ENCODE peak calls at places on chromosome 7, in eight cellular contexts. A is endothelial cell, D is HCT116, G is choroid plexus epithelial cell, C is chondrocyte, M is hepatocyte, X is nephron progenitor cell, F is OCI-LY7. Q is an unnamed sample.

GRCh38 chr7:29274156-29275017 is 79.8 kb downstream of the CHN2 start:
- DNase-seq in A (no peak), G (peak), C (no peak), F (no peak), D (no peak), X (no peak), M (no peak), Q (no peak)

GRCh38 chr7:130880668-130881067 is 146.7 kb upstream of the KLF14 start:
- DNase-seq in A (no peak), G (peak), C (no peak), M (no peak), D (no peak), F (no peak), X (no peak), Q (no peak)

GRCh38 chr7:105131033-105131656 is 117.1 kb downstream of the KMT2E start:
- DNase-seq in G (peak), D (no peak), X (peak), A (no peak), F (no peak), C (no peak), M (no peak), Q (peak)

GRCh38 chr7:4745971-4746919 is 29.2 kb upstream of the AP5Z1 start:
- DNase-seq in F (peak), A (no peak), C (no peak), G (peak), D (no peak), X (no peak), M (peak), Q (no peak)

GRCh38 chr7:139094596-139094995 is 14.9 kb downstream of the ZC3HAV1 start:
- DNase-seq in A (no peak), F (no peak), M (no peak), C (no peak), D (no peak), G (peak), X (no peak), Q (no peak)

GRCh38 chr7:15667999-15668398 is 18.5 kb downstream of the MEOX2 start:
- DNase-seq in D (no peak), X (no peak), G (no peak), F (no peak), M (peak), A (no peak), C (no peak), Q (no peak)

GRCh38 chr7:114182837-114183236 is 231.8 kb upstream of the FOXP2 start:
- DNase-seq in A (no peak), X (no peak), D (no peak), C (no peak), G (peak), M (peak), F (no peak), Q (no peak)

GRCh38 chr7:21128418-21128817 is 299.5 kb upstream of the SP4 start:
- DNase-seq in F (no peak), M (peak), A (no peak), D (no peak), C (no peak), X (no peak), G (no peak), Q (no peak)

GRCh38 chr7:139735466-139735865 is 42.3 kb downstream of the HIPK2 start:
- DNase-seq in F (no peak), G (no peak), M (no peak), X (no peak), A (no peak), D (no peak), C (no peak), Q (no peak)

GRCh38 chr7:19079066-19079465 is 38.4 kb downstream of the TWIST1 start:
- DNase-seq in F (no peak), G (peak), X (no peak), D (peak), A (no peak), C (no peak), M (no peak), Q (no peak)

GRCh38 chr7:106858618-106859532 is 6.2 kb upstream of the PIK3CG start:
- DNase-seq in C (no peak), X (no peak), M (peak), F (no peak), D (no peak), A (no peak), G (no peak), Q (no peak)

GRCh38 chr7:117827861-117828260 is 45.4 kb downstream of the CTTNBP2 start:
- DNase-seq in M (no peak), G (peak), X (no peak), F (no peak), C (no peak), D (peak), A (no peak), Q (no peak)

GRCh38 chr7:137390076-137390475 is 46.5 kb upstream of the PTN start:
- DNase-seq in A (no peak), D (no peak), F (no peak), C (no peak), X (no peak), M (peak), G (no peak), Q (no peak)

GRCh38 chr7:30743371-30744074 is 8.4 kb upstream of the INMT start:
- DNase-seq in C (no peak), F (no peak), M (peak), G (peak), D (no peak), A (no peak), X (no peak), Q (no peak)

GRCh38 chr7:57339198-57339944 is 110.6 kb upstream of the ZNF716 start:
- DNase-seq in A (no peak), D (no peak), G (no peak), F (no peak), M (no peak), C (no peak), X (no peak), Q (no peak)

GRCh38 chr7:122901250-122901649 is 15.0 kb upstream of the CADPS2 start:
- DNase-seq in G (no peak), X (no peak), C (no peak), A (no peak), M (no peak), F (no peak), D (no peak), Q (no peak)

GRCh38 chr7:25739096-25739495 is 412.9 kb upstream of the NFE2L3 start:
- DNase-seq in C (no peak), D (no peak), F (no peak), G (no peak), X (no peak), A (no peak), M (no peak), Q (no peak)

GRCh38 chr7:96331233-96331632 is 9.3 kb upstream of the SLC25A13 start:
- DNase-seq in G (no peak), F (no peak), D (no peak), X (no peak), C (no peak), A (no peak), M (peak), Q (no peak)

GRCh38 chr7:116938678-116939077 is 14.6 kb upstream of the ST7 start:
- DNase-seq in G (no peak), X (no peak), M (no peak), D (no peak), C (no peak), A (no peak), F (no peak), Q (no peak)

GRCh38 chr7:152579070-152579469 is 96.9 kb downstream of the XRCC2 start:
- DNase-seq in X (no peak), D (no peak), A (no peak), G (no peak), C (peak), M (no peak), F (no peak), Q (no peak)

GRCh38 chr7:46432666-46433065 is 511.6 kb upstream of the IGFBP3 start:
- DNase-seq in F (no peak), X (no peak), A (no peak), M (peak), G (peak), D (no peak), C (no peak), Q (no peak)

GRCh38 chr7:105336009-105336408 is 52.7 kb downstream of the SRPK2 start:
- DNase-seq in F (peak), A (no peak), X (no peak), G (peak), D (no peak), M (no peak), C (no peak), Q (no peak)

GRCh38 chr7:79923953-79924352 is 210.7 kb upstream of the GNAI1 start:
- DNase-seq in X (no peak), G (peak), C (no peak), M (no peak), F (no peak), D (no peak), A (no peak), Q (no peak)

GRCh38 chr7:130369110-130369711 is 11.1 kb upstream of the CPA1 start:
- DNase-seq in A (no peak), F (no peak), M (peak), G (peak), C (peak), D (no peak), X (no peak), Q (no peak)

GRCh38 chr7:97973206-97973658 is 16.8 kb downstream of the OCM2 start:
- DNase-seq in M (peak), X (peak), F (no peak), A (no peak), C (no peak), D (peak), G (peak), Q (no peak)

GRCh38 chr7:97971120-97971989 is 18.6 kb downstream of the OCM2 start:
- DNase-seq in F (peak), X (no peak), D (no peak), C (no peak), M (peak), A (no peak), G (peak), Q (peak)

GRCh38 chr7:97971990-97972943 is 17.7 kb downstream of the OCM2 start:
- DNase-seq in X (peak), G (peak), C (no peak), D (peak), A (peak), F (peak), M (peak), Q (peak)
- TF ChIP-seq CTCF in X (no peak), G (peak), C (peak), D (no peak), A (no peak), F (peak), M (peak), Q (peak)

GRCh38 chr7:111460695-111461094 is 101.6 kb downstream of the IMMP2L start:
- DNase-seq in F (no peak), X (no peak), M (no peak), C (no peak), A (no peak), G (no peak), D (no peak), Q (no peak)

GRCh38 chr7:111459757-111460280 is 102.5 kb downstream of the IMMP2L start:
- DNase-seq in F (no peak), C (no peak), M (no peak), G (peak), X (no peak), A (no peak), D (no peak), Q (no peak)

GRCh38 chr7:111459065-111459756 is 103.1 kb downstream of the IMMP2L start:
- DNase-seq in X (no peak), F (no peak), C (no peak), A (no peak), D (no peak), G (no peak), M (no peak), Q (no peak)
- TF ChIP-seq CTCF in X (no peak), F (no peak), C (no peak), A (no peak), D (no peak), G (no peak), M (no peak), Q (no peak)

DNA sequence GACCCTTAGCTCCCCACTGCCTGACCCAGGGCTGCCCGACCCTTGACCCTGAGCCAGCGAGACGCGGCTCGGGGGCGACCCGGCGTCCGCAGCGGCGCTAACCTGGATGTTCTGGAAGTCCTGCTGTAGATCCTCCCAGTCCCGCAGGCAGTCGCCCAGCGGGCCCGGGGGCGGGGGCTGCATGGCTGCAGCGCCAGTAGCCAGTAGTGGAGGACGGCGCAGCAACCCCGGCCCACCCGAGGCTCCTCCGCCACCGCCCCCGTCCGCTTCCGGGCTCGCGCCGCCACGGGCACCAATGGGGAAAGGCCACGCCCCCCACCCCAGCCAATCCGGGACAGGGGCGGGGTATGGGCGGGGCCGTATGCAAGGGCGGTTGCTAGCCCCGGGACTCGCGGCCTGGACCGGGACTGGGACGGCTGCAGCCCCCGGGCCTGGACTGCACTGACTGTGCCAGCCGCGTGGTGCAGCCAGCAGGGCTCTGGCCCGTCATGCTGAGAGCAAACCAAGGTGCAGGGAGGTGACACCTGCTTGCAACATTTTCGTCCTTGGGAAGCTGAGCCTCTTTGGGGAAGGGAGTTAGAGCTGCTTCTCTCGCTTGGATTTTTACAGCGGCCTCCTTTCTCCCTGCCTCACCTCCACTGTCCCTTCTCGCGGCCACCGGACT is at the start of gene TMEM120A:
- DNase-seq in X (peak), G (peak), D (peak), M (peak), A (peak), F (peak), C (peak), Q (peak)
- TF ChIP-seq CTCF in X (no peak), G (peak), D (no peak), M (no peak), A (no peak), F (peak), C (peak), Q (peak)

GRCh38 chr7:24318326-24318725 is 34.3 kb downstream of the NPY start:
- DNase-seq in X (peak), M (peak), C (no peak), D (peak), F (peak), A (peak), G (no peak), Q (peak)
- TF ChIP-seq CTCF in X (peak), M (peak), C (peak), D (peak), F (peak), A (no peak), G (peak), Q (peak)

Q was measured in GM13976.